ENCODE peak calls at places on chromosomes 1 and 21, in four cellular contexts. One of them, this sample, is unnamed.

GRCh38 chr21:44657635-44658183 is at the start of gene KRTAP12-3:
- DNase-seq in heart left ventricle: no peak
- DNase-seq in MCF 10A: no peak
- DNase-seq in HEK293T: no peak
- DNase-seq in this sample: no peak

GRCh38 chr1:48777219-48777895 is 666 bp upstream of the BEND5 start:
- DNase-seq in heart left ventricle: no peak
- DNase-seq in MCF 10A: no peak
- DNase-seq in HEK293T: no peak
- DNase-seq in this sample: peak

GRCh38 chr1:79304131-79304530 is 297.6 kb upstream of the ADGRL4 start:
- DNase-seq in heart left ventricle: no peak
- DNase-seq in MCF 10A: peak
- DNase-seq in HEK293T: no peak
- DNase-seq in this sample: no peak

GRCh38 chr21:15976807-15977206 is 247.0 kb downstream of the USP25 start:
- DNase-seq in heart left ventricle: no peak
- DNase-seq in MCF 10A: peak
- DNase-seq in HEK293T: no peak
- DNase-seq in this sample: peak

GRCh38 chr1:47482783-47483182 is 44.9 kb downstream of the FOXD2 start:
- DNase-seq in heart left ventricle: no peak
- DNase-seq in MCF 10A: no peak
- DNase-seq in HEK293T: no peak
- DNase-seq in this sample: no peak

GRCh38 chr1:201505505-201505893 is 1.4 kb downstream of the CSRP1 start:
- DNase-seq in heart left ventricle: peak
- DNase-seq in MCF 10A: peak
- DNase-seq in HEK293T: no peak
- DNase-seq in this sample: peak

GRCh38 chr21:34589511-34590282 is 25.2 kb downstream of the RCAN1 start:
- DNase-seq in heart left ventricle: no peak
- DNase-seq in MCF 10A: no peak
- DNase-seq in HEK293T: no peak
- DNase-seq in this sample: no peak

GRCh38 chr21:45768011-45768740 is 124.7 kb downstream of the PCBP3 start:
- DNase-seq in heart left ventricle: no peak
- DNase-seq in MCF 10A: no peak
- DNase-seq in HEK293T: no peak
- DNase-seq in this sample: no peak

GRCh38 chr1:151494741-151495281 is 16.4 kb upstream of the CGN start:
- DNase-seq in heart left ventricle: no peak
- DNase-seq in MCF 10A: peak
- DNase-seq in HEK293T: no peak
- DNase-seq in this sample: no peak

GRCh38 chr1:5722635-5723157 is 269.5 kb downstream of the NPHP4 start:
- DNase-seq in heart left ventricle: no peak
- DNase-seq in MCF 10A: no peak
- DNase-seq in HEK293T: no peak
- DNase-seq in this sample: no peak

GRCh38 chr1:192589813-192590212 is 14.2 kb downstream of the RGS1 start:
- DNase-seq in heart left ventricle: no peak
- DNase-seq in MCF 10A: no peak
- DNase-seq in HEK293T: no peak
- DNase-seq in this sample: no peak

GRCh38 chr1:92298213-92298572 is 594 bp downstream of the GLMN start:
- DNase-seq in heart left ventricle: no peak
- DNase-seq in MCF 10A: no peak
- DNase-seq in HEK293T: no peak
- DNase-seq in this sample: no peak

GRCh38 chr1:234611153-234611798 is 1.3 kb upstream of the IRF2BP2 start:
- DNase-seq in heart left ventricle: no peak
- DNase-seq in MCF 10A: peak
- DNase-seq in HEK293T: no peak
- DNase-seq in this sample: no peak

GRCh38 chr1:107213225-107213624 is 72.4 kb downstream of the NTNG1 start:
- DNase-seq in heart left ventricle: no peak
- DNase-seq in MCF 10A: no peak
- DNase-seq in HEK293T: no peak
- DNase-seq in this sample: no peak

GRCh38 chr1:54120698-54121481 is 31.9 kb downstream of the CDCP2 start:
- DNase-seq in heart left ventricle: no peak
- DNase-seq in MCF 10A: no peak
- DNase-seq in HEK293T: no peak
- DNase-seq in this sample: no peak

GRCh38 chr1:64100791-64101190 is 102.6 kb upstream of the UBE2U start:
- DNase-seq in heart left ventricle: no peak
- DNase-seq in MCF 10A: no peak
- DNase-seq in HEK293T: no peak
- DNase-seq in this sample: no peak

GRCh38 chr1:187627516-187627915 is 798.8 kb downstream of the PLA2G4A start:
- DNase-seq in heart left ventricle: no peak
- DNase-seq in MCF 10A: no peak
- DNase-seq in HEK293T: no peak
- DNase-seq in this sample: no peak

GRCh38 chr1:181113061-181113695 is 24.7 kb downstream of the IER5 start:
- DNase-seq in heart left ventricle: no peak
- DNase-seq in MCF 10A: peak
- DNase-seq in HEK293T: no peak
- DNase-seq in this sample: no peak

This sample was measured in endothelial cell.